ENCODE peak calls at places on chromosomes 11 and 22, in eight cellular contexts. X, T, C, H, J, V, Z and I are unnamed samples.

GRCh38 chr11:125990244-125990643 is 44.4 kb downstream of the VSIG10L2 start:
- DNase-seq in C (no peak), H (no peak), J (no peak), X (peak; percentile 73), Z (peak; percentile 77), T (peak; percentile 65), V (no peak), I (no peak)

GRCh38 chr22:17501679-17502285 is 61.5 kb upstream of the SLC25A18 start:
- DNase-seq in Z (peak; percentile 82), V (peak; percentile 69), J (no peak), T (no peak), X (no peak), H (no peak), C (no peak), I (no peak)

GRCh38 chr11:7893792-7894191 is 37.3 kb downstream of the OR10A6 start:
- DNase-seq in H (no peak), T (peak; percentile 58), V (no peak), C (no peak), X (peak; percentile 47), Z (no peak), J (no peak), I (no peak)

GRCh38 chr11:45816614-45817013 is 11.7 kb downstream of the SLC35C1 start:
- DNase-seq in J (no peak), Z (no peak), H (no peak), V (no peak), X (no peak), T (no peak), C (no peak), I (no peak)

GRCh38 chr11:48169706-48170105 is 46.9 kb upstream of the OR4B1 start:
- DNase-seq in H (no peak), C (no peak), V (no peak), X (no peak), Z (no peak), T (no peak), J (no peak), I (peak; percentile 72)

GRCh38 chr11:65868076-65868667 is 4.4 kb downstream of the EFEMP2 start:
- DNase-seq in Z (no peak), C (no peak), H (no peak), V (no peak), T (no peak), J (no peak), X (no peak), I (peak; percentile 18)

GRCh38 chr11:63032451-63032850 is 16.8 kb upstream of the SLC22A8 start:
- DNase-seq in X (no peak), V (no peak), C (no peak), Z (no peak), J (no peak), H (no peak), T (no peak), I (no peak)

GRCh38 chr11:8086001-8086479 is 5.0 kb downstream of the TUB start:
- DNase-seq in C (no peak), V (no peak), J (no peak), Z (no peak), H (no peak), X (no peak), T (no peak), I (no peak)

GRCh38 chr11:112085822-112086421 is 634 bp downstream of the TIMM8B start:
- DNase-seq in X (no peak), J (no peak), T (no peak), H (no peak), Z (peak; percentile 48), V (no peak), C (peak; percentile 28), I (no peak)

GRCh38 chr11:27355575-27356104 is 7.4 kb downstream of the CCDC34 start:
- DNase-seq in H (no peak), Z (no peak), J (no peak), C (no peak), V (no peak), T (no peak), X (no peak), I (no peak)

GRCh38 chr22:24178502-24179440 is 2.5 kb upstream of the SUSD2 start:
- DNase-seq in T (no peak), C (no peak), H (no peak), Z (no peak), X (no peak), V (no peak), J (no peak), I (no peak)

GRCh38 chr11:122441702-122442092 is 213.8 kb upstream of the UBASH3B start:
- DNase-seq in V (no peak), H (no peak), T (no peak), Z (peak; percentile 7), X (no peak), J (no peak), C (no peak), I (no peak)

GRCh38 chr11:8207080-8208000 is 38.5 kb upstream of the RIC3 start:
- DNase-seq in C (no peak), J (no peak), T (no peak), H (no peak), V (no peak), Z (no peak), X (no peak), I (no peak)

GRCh38 chr11:66324626-66325025 is 7.8 kb upstream of the CD248 start:
- DNase-seq in Z (peak; percentile 67), V (no peak), H (no peak), C (no peak), J (no peak), X (no peak), T (no peak), I (no peak)

GRCh38 chr11:91731051-91731450 is 493.6 kb upstream of the FAT3 start:
- DNase-seq in T (no peak), V (no peak), X (no peak), J (no peak), C (no peak), H (no peak), Z (no peak), I (no peak)

GRCh38 chr22:37269930-37270678 is 12.2 kb upstream of the CYTH4 start:
- DNase-seq in C (no peak), T (no peak), H (no peak), X (no peak), Z (no peak), V (no peak), J (no peak), I (no peak)

GRCh38 chr22:49307870-49308269 is 519.8 kb downstream of the BRD1 start:
- DNase-seq in H (no peak), J (peak; percentile 29), X (no peak), C (no peak), V (no peak), Z (no peak), T (peak; percentile 24), I (no peak)

GRCh38 chr11:134171951-134172350 is 51.8 kb downstream of the NCAPD3 start:
- DNase-seq in Z (no peak), J (no peak), H (no peak), X (no peak), V (no peak), T (no peak), C (no peak), I (no peak)

GRCh38 chr11:134170177-134170908 is 53.4 kb downstream of the NCAPD3 start:
- DNase-seq in Z (no peak), V (no peak), T (no peak), H (no peak), J (no peak), X (no peak), C (no peak), I (no peak)

GRCh38 chr11:134176284-134176683 is 47.5 kb downstream of the NCAPD3 start:
- DNase-seq in Z (no peak), J (no peak), V (no peak), X (no peak), C (no peak), T (no peak), H (no peak), I (no peak)

GRCh38 chr11:134173296-134173695 is 50.5 kb downstream of the NCAPD3 start:
- DNase-seq in H (no peak), X (no peak), J (no peak), V (no peak), Z (no peak), C (no peak), T (no peak), I (no peak)

DNA sequence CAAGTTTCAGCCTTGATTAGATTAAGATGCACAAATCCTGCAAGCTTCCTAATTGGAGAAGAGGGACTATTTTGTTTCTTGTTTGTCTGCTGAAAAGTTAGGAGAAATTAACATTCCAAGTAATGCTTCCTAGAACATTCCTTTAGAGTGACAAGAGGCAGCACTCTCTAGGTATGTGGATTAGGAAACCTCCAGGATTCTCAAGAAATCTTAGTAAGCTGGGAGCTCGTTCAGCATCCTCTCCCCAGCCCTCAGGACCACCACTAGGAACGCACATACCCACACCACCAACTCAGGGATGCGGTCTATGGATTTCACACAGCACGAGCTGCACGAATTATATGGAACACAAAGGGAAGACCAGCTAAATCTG is 52.9 kb downstream of the NCAPD3 start:
- DNase-seq in C (no peak), T (no peak), X (no peak), V (no peak), H (no peak), Z (peak; percentile 63), J (no peak), I (no peak)
- H3K36me3 ChIP-seq in C (no peaks in the 10 kb centered on the region), T (no peaks in the 10 kb centered on the region), X (peaks cover 26% of the 10 kb centered on the region), V (peaks cover 47% of the 10 kb centered on the region), H (peaks cover 15% of the 10 kb centered on the region), Z (peaks cover 31% of the 10 kb centered on the region), J (peaks cover 56% of the 10 kb centered on the region), I (peaks cover 67% of the 10 kb centered on the region)

GRCh38 chr11:35180311-35181233 is 41.6 kb downstream of the CD44 start:
- DNase-seq in X (no peak), T (no peak), J (no peak), H (no peak), C (no peak), V (no peak), Z (no peak), I (no peak)
- H3K36me3 ChIP-seq in X (peaks cover 25% of the 10 kb centered on the region), T (no peaks in the 10 kb centered on the region), J (peaks cover 20% of the 10 kb centered on the region), H (peaks cover 50% of the 10 kb centered on the region), C (no peaks in the 10 kb centered on the region), V (peaks cover 81% of the 10 kb centered on the region), Z (peaks cover 78% of the 10 kb centered on the region), I (peaks cover 19% of the 10 kb centered on the region)

GRCh38 chr22:50346415-50346945 is 3.4 kb downstream of the PPP6R2 start:
- DNase-seq in X (no peak), H (no peak), C (no peak), T (no peak), V (no peak), J (no peak), Z (no peak), I (no peak)
- H3K36me3 ChIP-seq in X (peaks cover 7% of the 10 kb centered on the region), H (no peaks in the 10 kb centered on the region), C (no peaks in the 10 kb centered on the region), T (no peaks in the 10 kb centered on the region), V (peaks cover 3% of the 10 kb centered on the region), J (peaks cover 3% of the 10 kb centered on the region), Z (no peaks in the 10 kb centered on the region), I (peaks cover 1% of the 10 kb centered on the region)

GRCh38 chr22:43980996-43981395 is 25.8 kb downstream of the SAMM50 start:
- DNase-seq in V (no peak), C (no peak), Z (no peak), T (no peak), H (no peak), J (no peak), X (no peak), I (no peak)

GRCh38 chr22:43978558-43978957 is 23.3 kb downstream of the SAMM50 start:
- DNase-seq in H (no peak), C (no peak), T (no peak), J (no peak), V (no peak), X (no peak), Z (no peak), I (no peak)

GRCh38 chr22:43976861-43977795 is 21.9 kb downstream of the SAMM50 start:
- DNase-seq in H (no peak), T (no peak), Z (no peak), C (no peak), X (no peak), J (no peak), V (no peak), I (no peak)

GRCh38 chr22:43983808-43984207 is 28.6 kb downstream of the SAMM50 start:
- DNase-seq in Z (no peak), H (no peak), T (no peak), X (no peak), J (no peak), V (no peak), C (no peak), I (no peak)

GRCh38 chr22:43980579-43980978 is 25.3 kb downstream of the SAMM50 start:
- DNase-seq in Z (no peak), C (no peak), H (no peak), V (no peak), T (no peak), J (no peak), X (no peak), I (no peak)
- H3K36me3 ChIP-seq in Z (peaks cover 97% of the 10 kb centered on the region), C (no peaks in the 10 kb centered on the region), H (peaks cover 49% of the 10 kb centered on the region), V (peaks cover 25% of the 10 kb centered on the region), T (no peaks in the 10 kb centered on the region), J (peaks cover 100% of the 10 kb centered on the region), X (peaks cover 58% of the 10 kb centered on the region), I (peaks cover 99% of the 10 kb centered on the region)